ENCODE peak calls at places on chromosomes 12 and 14, in nine cellular contexts. Y, D, T, H, B, R, S, O and M are unnamed samples.

GRCh38 chr12:13889913-13890312 is 91.5 kb downstream of the GRIN2B start:
- DNase-seq in Y (no peak), O (no peak), D (no peak), S (no peak), H (no peak), R (no peak), T (no peak), B (no peak), M (no peak)

GRCh38 chr12:49936895-49937294 is 13.6 kb upstream of the AQP2 start:
- DNase-seq in D (no peak), H (no peak), B (no peak), Y (no peak), O (no peak), T (no peak), R (no peak), S (no peak), M (no peak)

GRCh38 chr14:100736269-100737180 is 9.8 kb downstream of the DLK1 start:
- DNase-seq in S (peak; percentile 65), D (no peak), O (no peak), R (no peak), H (no peak), B (no peak), Y (no peak), T (no peak), M (peak; percentile 50)

GRCh38 chr14:105026033-105026785 is 5.3 kb upstream of the CDCA4 start:
- DNase-seq in R (no peak), S (no peak), D (no peak), O (no peak), T (no peak), H (peak; percentile 70), Y (no peak), B (no peak), M (no peak)

GRCh38 chr12:115024531-115024930 is 340.6 kb upstream of the TBX3 start:
- DNase-seq in O (no peak), Y (no peak), R (no peak), T (no peak), B (no peak), D (no peak), S (no peak), H (no peak), M (no peak)

GRCh38 chr12:107992870-107993451 is 136.1 kb upstream of the WSCD2 start:
- DNase-seq in O (no peak), Y (no peak), D (peak; percentile 74), T (no peak), B (no peak), H (peak; percentile 18), R (no peak), S (no peak), M (no peak)

GRCh38 chr12:1083888-1084262 is 92.9 kb downstream of the ERC1 start:
- DNase-seq in D (peak; percentile 20), R (no peak), O (no peak), Y (no peak), S (no peak), B (no peak), H (peak; percentile 69), T (no peak), M (peak; percentile 30)

GRCh38 chr14:94682061-94682516 is 69.9 kb downstream of the SERPINA3 start:
- DNase-seq in S (no peak), Y (no peak), O (no peak), T (no peak), H (no peak), D (no peak), R (no peak), B (no peak), M (no peak)

GRCh38 chr12:109880049-109880931 is at the start of gene GLTP:
- DNase-seq in O (peak; percentile 90), D (peak; percentile 95), H (peak; percentile 63), R (peak; percentile 93), B (peak; percentile 76), S (peak; percentile 95), T (peak; percentile 88), Y (peak; percentile 84), M (peak; percentile 89)

GRCh38 chr14:106679776-106680175 is 1153.4 kb downstream of the TMEM121 start:
- DNase-seq in R (no peak), B (no peak), S (no peak), T (no peak), H (no peak), D (no peak), O (no peak), Y (no peak), M (no peak)

GRCh38 chr12:128794661-128795529 is 28.9 kb downstream of the SLC15A4 start:
- DNase-seq in Y (no peak), D (no peak), H (no peak), R (no peak), B (peak; percentile 14), O (no peak), S (no peak), T (no peak), M (no peak)
- H3K36me3 ChIP-seq in Y (no peaks in the 10 kb centered on the region), D (peaks cover 49% of the 10 kb centered on the region), H (peaks cover 51% of the 10 kb centered on the region), R (no peaks in the 10 kb centered on the region), B (peaks cover 66% of the 10 kb centered on the region), O (no peaks in the 10 kb centered on the region), S (peaks cover 45% of the 10 kb centered on the region), T (peaks cover 6% of the 10 kb centered on the region), M (peaks cover 77% of the 10 kb centered on the region)

GRCh38 chr12:117350140-117350539 is 11.3 kb downstream of the NOS1 start:
- DNase-seq in S (no peak), H (no peak), Y (no peak), B (no peak), R (no peak), O (no peak), T (no peak), D (no peak), M (no peak)
- H3K36me3 ChIP-seq in S (no peaks in the 10 kb centered on the region), H (no peaks in the 10 kb centered on the region), Y (no peaks in the 10 kb centered on the region), B (no peaks in the 10 kb centered on the region), R (no peaks in the 10 kb centered on the region), O (no peaks in the 10 kb centered on the region), T (no peaks in the 10 kb centered on the region), D (no peaks in the 10 kb centered on the region), M (no peaks in the 10 kb centered on the region)

GRCh38 chr12:57719777-57720605 is 18.6 kb downstream of the AGAP2 start:
- DNase-seq in S (no peak), H (no peak), T (no peak), R (no peak), B (no peak), Y (no peak), O (no peak), D (no peak), M (no peak)
- H3K36me3 ChIP-seq in S (peaks cover 47% of the 10 kb centered on the region), H (peaks cover 49% of the 10 kb centered on the region), T (no peaks in the 10 kb centered on the region), R (no peaks in the 10 kb centered on the region), B (peaks cover 59% of the 10 kb centered on the region), Y (no peaks in the 10 kb centered on the region), O (no peaks in the 10 kb centered on the region), D (peaks cover 17% of the 10 kb centered on the region), M (peaks cover 71% of the 10 kb centered on the region)

GRCh38 chr12:48340891-48341290 is 9.8 kb downstream of the ZNF641 start:
- DNase-seq in O (no peak), R (no peak), B (no peak), D (no peak), Y (no peak), H (no peak), T (no peak), S (no peak), M (no peak)
- H3K36me3 ChIP-seq in O (no peaks in the 10 kb centered on the region), R (no peaks in the 10 kb centered on the region), B (peaks cover 49% of the 10 kb centered on the region), D (peaks cover 31% of the 10 kb centered on the region), Y (no peaks in the 10 kb centered on the region), H (peaks cover 13% of the 10 kb centered on the region), T (peaks cover 15% of the 10 kb centered on the region), S (peaks cover 25% of the 10 kb centered on the region), M (peaks cover 55% of the 10 kb centered on the region)

GRCh38 chr12:16006752-16007151 is 95.6 kb downstream of the DERA start:
- DNase-seq in B (no peak), R (no peak), D (no peak), T (no peak), S (no peak), Y (no peak), O (no peak), H (no peak), M (no peak)

GRCh38 chr12:16016748-16017147 is 105.6 kb downstream of the DERA start:
- DNase-seq in R (no peak), B (no peak), T (no peak), D (no peak), O (no peak), Y (no peak), S (no peak), H (no peak), M (no peak)

GRCh38 chr12:16008442-16008841 is 97.3 kb downstream of the DERA start:
- DNase-seq in S (no peak), T (no peak), R (no peak), O (no peak), Y (no peak), D (no peak), H (peak; percentile 4), B (no peak), M (no peak)

DNA sequence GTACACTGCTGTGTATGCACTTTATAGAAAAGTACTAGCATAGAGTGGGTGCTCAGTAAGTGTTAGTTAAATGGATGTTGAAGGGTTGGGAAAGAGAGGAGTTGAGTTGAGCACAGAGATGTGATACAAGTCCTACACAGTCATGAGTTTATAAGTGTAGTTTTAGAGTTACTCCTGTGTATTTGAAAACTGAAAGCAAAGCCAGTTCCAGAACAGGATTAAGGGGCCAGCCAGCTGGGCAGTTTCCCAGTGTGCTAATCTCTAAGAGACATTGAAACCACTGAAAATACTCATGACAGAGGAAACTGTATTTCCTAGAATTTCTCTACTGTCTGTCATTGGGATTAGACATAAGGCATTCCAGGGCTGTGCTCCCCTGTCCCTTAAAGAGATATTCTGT is 101.0 kb downstream of the DERA start:
- DNase-seq in O (no peak), D (no peak), Y (peak; percentile 41), B (peak; percentile 21), T (peak; percentile 30), S (no peak), R (no peak), H (peak; percentile 61), M (no peak)
- H3K36me3 ChIP-seq in O (no peaks in the 10 kb centered on the region), D (no peaks in the 10 kb centered on the region), Y (no peaks in the 10 kb centered on the region), B (peaks cover 4% of the 10 kb centered on the region), T (no peaks in the 10 kb centered on the region), S (no peaks in the 10 kb centered on the region), R (peaks cover 4% of the 10 kb centered on the region), H (peaks cover 2% of the 10 kb centered on the region), M (no peaks in the 10 kb centered on the region)